ENCODE peak calls at places on chromosomes 13 and 19, in seven cellular contexts. L is thoracic aorta; S is heart right ventricle; C is IMR-90; J is endodermal cell; A is HFFc6; W is CD8-positive, alpha-beta T cell. Y is an unnamed sample.

GRCh38 chr19:12872941-12873890 is 8.0 kb downstream of the DNASE2 start:
- DNase-seq in L (no peak), S (no peak), C (peak; percentile 37), J (peak; percentile 82), A (peak; percentile 31), W (peak; percentile 21), Y (no peak)

GRCh38 chr19:27776524-27776923 is 1436.4 kb downstream of the UQCRFS1 start:
- DNase-seq in L (no peak), S (no peak), C (no peak), J (peak; percentile 10), A (no peak), W (no peak), Y (no peak)

GRCh38 chr13:94331281-94331680 is 148.2 kb downstream of the DCT start:
- DNase-seq in L (no peak), S (no peak), C (no peak), J (no peak), A (no peak), W (no peak), Y (no peak)

GRCh38 chr13:34031629-34032028 is 213.7 kb downstream of the RFC3 start:
- DNase-seq in L (no peak), S (no peak), C (no peak), J (no peak), A (no peak), W (no peak), Y (no peak)

GRCh38 chr13:24218977-24219376 is 58.5 kb downstream of the SPATA13 start:
- DNase-seq in L (no peak), S (no peak), C (no peak), J (no peak), A (no peak), W (no peak), Y (no peak)

GRCh38 chr13:37443538-37443937 is 155.0 kb downstream of the POSTN start:
- DNase-seq in L (no peak), S (no peak), C (peak; percentile 90), J (no peak), A (peak; percentile 79), W (no peak), Y (no peak)

GRCh38 chr13:95367309-95367843 is 66.1 kb upstream of the ABCC4 start:
- DNase-seq in L (no peak), S (no peak), C (no peak), J (no peak), A (no peak), W (no peak), Y (no peak)

GRCh38 chr13:36173923-36174322 is 40.4 kb downstream of the SOHLH2 start:
- DNase-seq in L (no peak), S (no peak), C (no peak), J (no peak), A (no peak), W (no peak), Y (no peak)

GRCh38 chr13:71922191-71922590 is 55.2 kb upstream of the DACH1 start:
- DNase-seq in L (no peak), S (no peak), C (no peak), J (no peak), A (no peak), W (no peak), Y (no peak)

GRCh38 chr19:58575183-58576041 is 2.3 kb upstream of the MZF1 start:
- DNase-seq in L (peak; percentile 71), S (peak; percentile 91), C (peak; percentile 85), J (peak; percentile 95), A (peak; percentile 87), W (no peak), Y (peak; percentile 97)

GRCh38 chr19:5264453-5264852 is 76.2 kb downstream of the PTPRS start:
- DNase-seq in L (no peak), S (no peak), C (no peak), J (no peak), A (no peak), W (no peak), Y (no peak)

GRCh38 chr19:5265260-5265659 is 75.4 kb downstream of the PTPRS start:
- DNase-seq in L (no peak), S (no peak), C (no peak), J (no peak), A (no peak), W (no peak), Y (no peak)

GRCh38 chr19:5261151-5261890 is 79.3 kb downstream of the PTPRS start:
- DNase-seq in L (no peak), S (no peak), C (no peak), J (no peak), A (no peak), W (no peak), Y (no peak)

GRCh38 chr19:5262721-5263120 is 77.9 kb downstream of the PTPRS start:
- DNase-seq in L (no peak), S (no peak), C (no peak), J (no peak), A (no peak), W (no peak), Y (no peak)

GRCh38 chr19:5263615-5264014 is 77.0 kb downstream of the PTPRS start:
- DNase-seq in L (no peak), S (no peak), C (no peak), J (no peak), A (no peak), W (no peak), Y (no peak)
- TF ChIP-seq CTCF in L (no peak), S (no peak), C (no peak), J (no peak), A (no peak), W (no peak), Y (no peak)

GRCh38 chr19:45498411-45499195 is at the start of gene PPM1N:
- DNase-seq in L (no peak), S (no peak), C (peak; percentile 17), J (peak; percentile 83), A (no peak), W (peak; percentile 53), Y (no peak)
- TF ChIP-seq CTCF in L (no peak), S (peak; percentile 27), C (peak; percentile 3), J (peak; percentile 33), A (peak; percentile 28), W (peak; percentile 52), Y (peak; percentile 6)

DNA sequence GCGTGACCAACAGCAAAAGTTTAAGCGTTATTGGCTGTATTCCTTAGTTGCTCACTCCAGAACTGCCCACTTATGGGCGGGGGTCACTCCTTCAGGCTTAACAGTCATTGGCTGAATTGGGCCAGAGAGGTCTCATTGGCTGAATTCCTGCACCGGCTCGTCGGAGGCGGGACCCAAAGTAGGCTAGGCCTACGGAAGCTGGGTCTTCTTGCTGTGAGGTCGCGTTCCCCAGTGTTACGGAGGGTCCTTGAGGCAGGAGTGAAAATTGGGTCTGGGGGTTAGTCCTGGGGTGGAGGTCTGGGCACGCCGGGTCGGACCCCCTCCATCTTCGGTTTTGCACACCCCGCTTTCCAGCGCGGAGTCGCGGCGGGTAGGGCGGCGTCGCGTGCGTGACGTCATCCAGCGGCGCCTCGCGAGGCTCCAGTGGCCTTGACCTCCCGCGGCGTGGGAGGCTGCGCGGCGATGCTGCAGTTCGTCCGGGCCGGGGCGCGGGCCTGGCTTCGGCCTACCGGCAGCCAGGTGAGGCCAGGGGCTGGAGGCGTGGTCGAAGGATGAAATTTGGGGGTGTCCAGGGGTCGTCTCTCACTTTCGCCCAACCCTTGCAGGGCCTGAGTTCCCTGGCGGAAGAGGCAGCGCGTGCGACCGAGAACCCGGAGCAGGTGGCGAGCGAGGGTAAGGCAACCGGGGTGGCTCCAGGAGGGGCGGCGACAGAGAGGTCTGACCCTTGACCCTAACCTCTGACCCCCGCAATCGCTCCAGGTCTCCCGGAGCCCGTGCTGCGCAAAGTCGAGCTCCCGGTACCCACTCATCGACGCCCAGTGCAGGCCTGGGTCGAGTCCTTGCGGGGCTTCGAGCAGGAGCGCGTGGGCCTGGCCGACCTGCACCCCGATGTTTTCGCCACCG is at the start of gene MRPL4:
- DNase-seq in L (peak; percentile 93), S (peak; percentile 91), C (peak; percentile 99), J (peak; percentile 98), A (peak; percentile 99), W (peak; percentile 90), Y (peak; percentile 97)
- TF ChIP-seq CTCF in L (no peak), S (no peak), C (no peak), J (peak; percentile 38), A (peak; percentile 7), W (no peak), Y (no peak)

DNA sequence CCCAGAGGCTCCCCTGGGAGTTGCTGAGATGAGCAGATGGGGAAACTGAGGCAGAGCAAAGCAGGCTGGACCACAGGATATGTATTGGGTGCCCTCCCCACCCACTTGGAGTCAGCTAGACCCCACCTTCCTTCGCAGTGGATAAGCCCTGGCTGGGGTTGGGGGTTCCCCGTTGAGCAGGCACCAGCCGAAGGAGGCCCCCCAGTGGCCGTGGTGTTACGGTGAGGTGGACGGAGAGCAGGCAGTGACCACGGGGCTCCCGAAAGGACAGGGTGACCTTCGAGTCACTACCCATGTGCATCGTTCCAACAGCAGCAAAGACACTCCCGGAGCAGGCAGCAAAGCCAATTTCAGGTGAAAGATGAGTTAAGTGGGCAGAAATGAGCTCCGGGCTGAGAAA is 62.4 kb upstream of the ADGRE5 start:
- DNase-seq in L (no peak), S (peak; percentile 19), C (no peak), J (peak; percentile 81), A (no peak), W (no peak), Y (no peak)
- TF ChIP-seq CTCF in L (no peak), S (peak; percentile 44), C (no peak), J (peak; percentile 72), A (peak; percentile 40), W (no peak), Y (peak; percentile 33)

GRCh38 chr13:26280295-26280694 is 26.4 kb downstream of the CDK8 start:
- DNase-seq in L (no peak), S (no peak), C (peak; percentile 70), J (no peak), A (peak; percentile 92), W (no peak), Y (no peak)

DNA sequence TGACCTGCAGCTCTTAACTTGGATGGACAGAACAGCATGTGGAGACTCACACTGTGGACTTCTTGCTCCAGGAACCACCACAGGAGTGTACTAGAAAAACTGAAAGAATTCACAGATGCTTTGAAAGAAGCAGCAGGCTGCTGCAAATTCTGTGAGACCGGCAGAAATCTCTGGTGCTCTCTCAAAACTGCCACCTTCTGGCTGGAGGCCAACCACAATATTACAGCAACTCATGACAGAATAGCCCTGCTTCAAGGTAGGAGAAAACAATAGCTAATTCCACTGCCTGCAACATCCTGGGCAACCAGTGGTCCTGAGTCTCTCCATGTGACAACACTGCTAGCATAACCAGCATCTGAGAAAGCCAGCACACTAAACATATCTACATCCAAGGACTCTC is 26.9 kb downstream of the CDK8 start:
- DNase-seq in L (no peak), S (no peak), C (no peak), J (peak; percentile 55), A (no peak), W (no peak), Y (no peak)
- TF ChIP-seq CTCF in L (no peak), S (no peak), C (no peak), J (peak; percentile 47), A (no peak), W (no peak), Y (no peak)

DNA sequence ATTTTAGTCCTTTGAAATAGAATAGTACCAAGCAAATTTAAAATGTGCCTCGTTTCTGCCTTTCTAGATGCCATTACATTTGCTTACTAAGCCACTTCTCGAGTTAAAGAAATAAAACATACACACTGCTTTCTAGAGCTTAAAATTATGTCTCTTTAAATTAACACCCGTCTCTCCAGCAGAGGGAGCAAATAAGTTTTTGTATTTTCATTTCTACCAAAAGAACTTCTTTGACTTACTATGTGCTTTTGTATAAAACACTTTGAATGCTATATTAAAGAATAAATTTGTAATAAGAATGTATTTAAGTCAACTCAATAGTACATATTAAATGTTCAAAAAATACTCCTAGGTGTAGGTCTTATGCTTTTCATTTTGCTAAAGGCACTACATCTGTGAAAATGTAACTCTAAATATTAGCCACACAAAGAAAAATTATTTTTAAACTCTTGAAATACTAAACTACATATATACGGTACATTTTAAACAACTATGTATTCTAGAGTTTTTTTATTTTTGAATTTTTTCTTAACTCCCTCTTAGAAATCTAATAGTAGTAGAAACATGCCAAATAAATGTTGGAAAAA is 269.3 kb upstream of the MIR17HG start:
- DNase-seq in L (no peak), S (no peak), C (no peak), J (no peak), A (no peak), W (no peak), Y (no peak)
- TF ChIP-seq CTCF in L (peak; percentile 29), S (peak; percentile 55), C (no peak), J (peak; percentile 79), A (peak; percentile 56), W (no peak), Y (peak; percentile 66)

Y was measured in osteocyte.